ENCODE peak calls at places on chromosome 19, in four cellular contexts. W is tibial artery; Y is CD8-positive, alpha-beta T cell; B is cardiac fibroblast. I is an unnamed sample.
A peak's percentile ranks its signal among the peaks of the same experiment; 100 is the strongest.

GRCh38 chr19:18840288-18841260 is 8.8 kb downstream of the UPF1 start:
- DNase-seq in W (no peak), Y (no peak), B (no peak), I (no peak)

GRCh38 chr19:38849746-38850230 is at the start of gene HNRNPL:
- DNase-seq in W (no peak), Y (peak; percentile 98), B (no peak), I (no peak)

GRCh38 chr19:10543420-10544241 is at the start of gene ATG4D:
- DNase-seq in W (peak; percentile 85), Y (peak; percentile 75), B (peak; percentile 74), I (peak; percentile 88)

GRCh38 chr19:14375055-14375581 is 6.1 kb upstream of the ADGRE5 start:
- DNase-seq in W (no peak), Y (no peak), B (no peak), I (no peak)

GRCh38 chr19:10625003-10625761 is at the start of gene SLC44A2:
- DNase-seq in W (peak; percentile 93), Y (no peak), B (peak; percentile 74), I (peak; percentile 94)

GRCh38 chr19:46186101-46186716 is 38.2 kb downstream of the IGFL2 start:
- DNase-seq in W (no peak), Y (no peak), B (no peak), I (no peak)

GRCh38 chr19:12721656-12722565 is 1.8 kb downstream of the TNPO2 start:
- DNase-seq in W (peak; percentile 88), Y (peak; percentile 23), B (peak; percentile 90), I (peak; percentile 50)

GRCh38 chr19:54266133-54266532 is 9.1 kb upstream of the LILRB5 start:
- DNase-seq in W (no peak), Y (peak; percentile 45), B (peak; percentile 78), I (peak; percentile 93)

GRCh38 chr19:39407644-39408391 is 1.2 kb downstream of the ZFP36 start:
- DNase-seq in W (no peak), Y (peak; percentile 67), B (peak; percentile 63), I (peak; percentile 87)

GRCh38 chr19:17327654-17328516 is 6.8 kb downstream of the ANO8 start:
- DNase-seq in W (no peak), Y (peak; percentile 39), B (peak; percentile 68), I (no peak)
- TF ChIP-seq CTCF in W (no peak), Y (no peak), B (no peak), I (no peak)

DNA sequence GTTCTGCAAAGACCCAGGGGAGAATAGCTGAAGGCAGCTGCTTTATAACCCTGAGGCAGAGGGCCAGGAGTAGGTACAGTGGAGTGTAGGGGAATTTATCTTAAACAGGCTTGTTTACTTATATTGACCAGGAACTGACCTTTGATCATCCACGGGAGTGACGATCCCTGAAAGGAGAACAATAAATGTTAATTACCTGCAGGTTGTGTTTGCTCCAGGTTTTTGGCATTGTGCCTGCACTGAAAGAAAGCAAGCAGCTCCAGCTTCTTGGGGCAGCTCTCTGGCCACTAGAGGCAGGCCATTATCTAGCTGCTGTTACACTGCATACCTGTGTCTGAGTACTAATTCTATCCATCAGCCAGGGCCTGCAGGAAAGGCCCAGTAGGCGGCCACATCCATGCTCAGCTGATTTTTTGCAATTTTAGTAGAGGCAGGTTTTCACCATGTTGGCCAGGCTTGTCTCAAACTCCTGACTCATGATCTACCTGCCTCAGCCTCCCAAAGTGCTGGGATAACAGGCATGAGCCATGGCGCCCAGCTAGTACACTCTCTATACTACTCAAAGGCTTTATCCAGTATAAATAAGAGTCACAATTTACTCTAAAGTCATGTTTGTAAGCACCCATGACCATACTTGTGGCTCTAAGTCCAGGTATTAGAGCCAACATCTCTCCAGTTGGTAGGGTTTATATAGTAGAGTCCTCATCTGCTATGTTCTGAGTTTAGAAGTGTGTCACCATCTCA is 8.5 kb upstream of the ZNF91 start:
- DNase-seq in W (no peak), Y (no peak), B (no peak), I (no peak)
- TF ChIP-seq CTCF in W (no peak), Y (no peak), B (no peak), I (no peak)

GRCh38 chr19:56547535-56547934 is 8.8 kb downstream of the ZFP28 start:
- DNase-seq in W (no peak), Y (no peak), B (no peak), I (no peak)
- TF ChIP-seq CTCF in W (no peak), Y (no peak), B (peak; percentile 28), I (no peak)

GRCh38 chr19:31944286-31944685 is 401.1 kb upstream of the ZNF507 start:
- DNase-seq in W (no peak), Y (no peak), B (no peak), I (no peak)
- TF ChIP-seq CTCF in W (no peak), Y (no peak), B (no peak), I (no peak)